ENCODE peak calls at places on chromosomes 7 and 10, in four cellular contexts. Y is HepG2, K is GM12878, G is K562. L is an unnamed sample.

GRCh38 chr10:70303731-70304130 is 19.9 kb upstream of the NPFFR1 start:
- DNase-seq in K (no peak), Y (no peak), G (no peak), L (no peak)

GRCh38 chr10:46514431-46514861 is 42.0 kb downstream of the GPRIN2 start:
- DNase-seq in Y (no peak), K (no peak), G (no peak), L (no peak)

GRCh38 chr7:78134256-78134655 is 335.7 kb downstream of the PHTF2 start:
- DNase-seq in K (no peak), G (peak), Y (peak), L (peak)

GRCh38 chr7:11533229-11533820 is 298.7 kb downstream of the THSD7A start:
- DNase-seq in K (no peak), Y (no peak), G (no peak), L (no peak)

GRCh38 chr7:99362801-99363200 is 11.7 kb upstream of the ARPC1B start:
- DNase-seq in G (peak), K (no peak), Y (no peak), L (no peak)

GRCh38 chr10:12350167-12350872 is 973 bp downstream of the CAMK1D start:
- DNase-seq in K (no peak), G (no peak), Y (peak), L (peak)

GRCh38 chr10:46787321-46787615 is 124.0 kb upstream of the PTPN20 start:
- DNase-seq in K (no peak), G (peak), Y (peak), L (peak)

GRCh38 chr10:126337241-126337640 is 51.0 kb downstream of the ADAM12 start:
- DNase-seq in Y (no peak), G (no peak), K (no peak), L (no peak)

GRCh38 chr10:121928528-121928884 is 675 bp upstream of the ATE1 start:
- DNase-seq in Y (no peak), K (no peak), G (no peak), L (peak)

GRCh38 chr10:74704629-74705360 is 121.6 kb upstream of the KAT6B start:
- DNase-seq in K (no peak), G (no peak), Y (peak), L (no peak)

GRCh38 chr7:74069790-74070618 is 13.6 kb upstream of the LIMK1 start:
- DNase-seq in K (no peak), G (peak), Y (no peak), L (no peak)

GRCh38 chr7:99489235-99489634 is 10.8 kb downstream of the ZNF394 start:
- DNase-seq in K (no peak), G (peak), Y (peak), L (no peak)

GRCh38 chr7:229184-229964 is 37.0 kb downstream of the FAM20C start:
- DNase-seq in Y (no peak), G (no peak), K (no peak), L (no peak)

GRCh38 chr7:116342125-116342524 is 131.8 kb downstream of the TES start:
- DNase-seq in G (no peak), K (no peak), Y (no peak), L (no peak)

GRCh38 chr7:130380121-130380860 is at the start of gene CPA1:
- DNase-seq in G (no peak), Y (no peak), K (no peak), L (no peak)

GRCh38 chr7:88432321-88432720 is 125.6 kb upstream of the STEAP4 start:
- DNase-seq in K (no peak), Y (no peak), G (no peak), L (no peak)
- TF ChIP-seq BHLHE40 in K (no peak), Y (no peak), G (no peak), L (no peak)

GRCh38 chr7:4725014-4725951 is 43.2 kb downstream of the FOXK1 start:
- DNase-seq in K (no peak), Y (peak), G (no peak), L (peak)
- TF ChIP-seq MAX in K (no peak), Y (no peak), G (no peak), L (no peak)

DNA sequence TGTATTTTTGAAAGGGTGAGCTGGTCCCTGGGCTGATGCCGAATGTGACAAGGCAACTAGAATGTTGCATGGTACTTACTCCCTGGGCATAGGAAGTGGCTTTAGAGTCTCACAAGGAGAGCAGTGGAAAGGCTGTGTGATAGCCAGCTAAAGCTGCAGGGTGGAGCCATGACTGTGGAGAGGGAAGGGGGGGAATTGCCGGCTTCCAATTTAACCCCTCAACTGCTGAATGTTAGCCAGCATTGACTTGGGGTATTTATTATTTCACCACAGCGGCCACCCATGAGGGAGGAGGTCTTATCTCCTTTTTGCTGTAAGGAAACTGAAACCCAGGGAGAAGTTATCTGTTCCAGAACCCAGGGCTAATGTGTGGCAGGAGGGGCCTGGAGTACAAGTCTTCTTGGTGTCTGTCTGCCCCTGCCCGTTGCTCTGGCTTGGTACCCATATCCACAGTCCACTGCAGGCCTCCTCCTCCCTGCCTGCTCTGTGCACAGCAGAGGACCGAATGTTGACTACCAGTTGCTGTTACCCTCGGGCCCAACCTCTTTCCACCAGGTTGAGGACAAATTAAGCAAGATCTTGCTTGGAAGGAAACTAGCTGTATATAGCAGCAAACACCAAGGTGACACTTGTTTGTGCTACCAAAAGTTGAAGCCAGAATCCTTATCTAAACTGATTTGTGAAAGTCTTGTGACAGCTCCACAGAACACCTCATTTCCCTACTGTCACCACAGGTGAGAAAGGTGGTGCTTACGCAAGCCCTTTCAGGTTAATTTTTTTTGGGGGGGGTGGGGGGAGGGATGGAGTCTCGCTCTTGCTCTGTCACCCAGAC is 37.6 kb downstream of the WBP1L start:
- DNase-seq in Y (no peak), K (no peak), G (peak), L (no peak)
- H3K4me2 ChIP-seq in Y (no peak), K (no peak), G (peak), L (no peak)

DNA sequence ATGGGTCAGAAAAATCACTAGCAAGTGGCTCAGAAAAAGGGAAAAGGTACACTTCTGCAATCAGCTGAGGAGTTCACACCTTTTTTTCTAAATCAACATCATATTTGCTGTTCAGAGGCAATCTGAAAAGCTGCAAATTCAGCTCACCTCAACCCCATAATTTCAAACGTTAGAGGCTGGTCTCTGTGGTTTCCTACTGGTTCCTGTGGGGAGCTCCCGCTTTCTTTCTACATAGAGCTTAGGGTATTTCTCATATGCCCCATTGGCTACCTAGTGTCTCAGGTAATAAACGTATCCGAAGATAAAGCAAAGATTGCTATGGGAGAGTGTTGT is 5.2 kb upstream of the ZNF22 start:
- DNase-seq in Y (no peak), G (no peak), K (no peak), L (no peak)
- TF ChIP-seq BHLHE40 in Y (no peak), G (no peak), K (no peak), L (no peak)

GRCh38 chr7:81339946-81340345 is 421.1 kb upstream of the SEMA3C start:
- DNase-seq in Y (no peak), G (no peak), K (no peak), L (no peak)
- TF ChIP-seq MAX in Y (no peak), G (no peak), K (no peak), L (no peak)